ENCODE peak calls at places on chromosome 3, in eight cellular contexts. Q is stomach, G is vagina, J is heart left ventricle, K is uterus, L is A549, O is transverse colon, U is sigmoid colon. X is an unnamed sample.

GRCh38 chr3:101640256-101640655 is 36.7 kb downstream of the ZBTB11 start:
- DNase-seq in K (no peak), J (no peak), L (no peak), U (no peak), O (no peak), Q (no peak), G (no peak), X (no peak)

GRCh38 chr3:157336252-157337009 is 100.2 kb upstream of the PTX3 start:
- DNase-seq in K (no peak), L (peak), J (no peak), O (no peak), U (no peak), Q (no peak), G (no peak), X (no peak)

GRCh38 chr3:142180761-142181362 is 31.5 kb upstream of the TFDP2 start:
- DNase-seq in K (peak), L (peak), O (peak), U (no peak), J (no peak), G (no peak), Q (peak), X (no peak)

GRCh38 chr3:3772920-3773319 is 26.3 kb upstream of the LRRN1 start:
- DNase-seq in Q (no peak), L (no peak), J (no peak), G (no peak), O (no peak), K (no peak), U (no peak), X (no peak)

GRCh38 chr3:127457094-127457475 is 133.4 kb downstream of the TPRA1 start:
- DNase-seq in J (no peak), U (peak), L (no peak), O (peak), G (no peak), Q (peak), K (no peak), X (no peak)

GRCh38 chr3:45580142-45580541 is 14.4 kb upstream of the LIMD1 start:
- DNase-seq in Q (no peak), J (no peak), U (peak), K (no peak), G (no peak), L (no peak), O (no peak), X (no peak)

GRCh38 chr3:126373682-126374601 is 16.7 kb upstream of the KLF15 start:
- DNase-seq in K (no peak), G (no peak), Q (no peak), L (no peak), J (no peak), U (peak), O (no peak), X (peak)

GRCh38 chr3:128060473-128061381 is 8.5 kb downstream of the SEC61A1 start:
- DNase-seq in L (no peak), J (no peak), G (no peak), O (no peak), K (no peak), U (no peak), Q (no peak), X (no peak)

DNA sequence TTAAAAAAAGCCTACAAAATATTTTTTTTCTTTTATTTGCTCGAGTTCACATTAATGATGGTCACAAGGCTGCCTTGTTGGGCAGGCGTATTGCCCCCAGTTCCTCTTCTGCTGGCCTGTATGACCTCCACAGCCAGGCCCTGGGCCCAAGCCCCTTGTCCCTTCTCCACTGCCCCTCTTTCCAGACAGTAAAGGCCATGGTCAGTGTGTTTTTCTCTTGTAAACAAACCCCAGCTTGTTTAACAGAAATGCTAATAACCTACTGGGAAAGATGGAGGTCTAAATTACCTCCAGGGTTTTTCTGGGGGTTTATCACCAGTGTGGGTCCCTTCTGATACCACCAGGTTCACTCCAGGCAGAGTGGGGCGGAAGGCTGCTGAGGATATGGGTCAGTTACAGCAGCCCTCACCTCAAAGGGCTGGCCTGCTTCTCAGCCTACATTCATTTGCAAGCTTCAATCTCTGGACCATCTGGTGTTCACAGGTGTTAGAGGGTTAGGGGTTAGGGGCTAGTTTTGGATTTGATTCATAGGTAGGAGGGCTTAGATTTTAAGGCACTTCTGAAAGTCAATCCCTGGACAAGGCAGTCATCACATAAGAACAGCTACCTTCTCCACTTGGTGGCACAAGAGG is 2.0 kb upstream of the MANF start:
- DNase-seq in L (no peak), K (no peak), J (no peak), U (no peak), G (no peak), Q (no peak), O (no peak), X (peak)
- H3K4me3 ChIP-seq in L (no peak), K (no peak), J (no peak), U (no peak), G (no peak), Q (no peak), O (no peak), X (no peak)

GRCh38 chr3:51501833-51502561 is 2.2 kb upstream of the DCAF1 start:
- DNase-seq in O (peak), L (peak), Q (peak), U (peak), G (no peak), K (peak), J (peak), X (peak)

GRCh38 chr3:51502562-51502910 is 2.7 kb upstream of the DCAF1 start:
- DNase-seq in G (no peak), O (no peak), Q (no peak), L (no peak), J (no peak), K (no peak), U (no peak), X (no peak)

GRCh38 chr3:51500632-51501131 is 867 bp upstream of the DCAF1 start:
- DNase-seq in L (no peak), U (peak), O (peak), J (no peak), Q (no peak), G (no peak), K (peak), X (peak)

GRCh38 chr3:51503007-51503406 is 3.2 kb upstream of the DCAF1 start:
- DNase-seq in L (no peak), U (no peak), K (no peak), O (no peak), Q (no peak), J (no peak), G (no peak), X (no peak)

GRCh38 chr3:51498871-51499790 is 684 bp downstream of the DCAF1 start:
- DNase-seq in L (peak), O (peak), J (peak), U (peak), Q (peak), G (no peak), K (peak), X (peak)
- TF ChIP-seq POLR2A in L (no peak), O (peak), J (no peak), U (no peak), Q (no peak), G (no peak), K (no peak), X (peak)

GRCh38 chr3:86984271-86984670 is 6.7 kb downstream of the VGLL3 start:
- DNase-seq in G (no peak), U (no peak), J (no peak), O (no peak), L (no peak), Q (no peak), K (no peak), X (no peak)

GRCh38 chr3:86987421-86987715 is 3.6 kb downstream of the VGLL3 start:
- DNase-seq in G (no peak), J (no peak), O (no peak), L (no peak), U (no peak), K (no peak), Q (no peak), X (no peak)

GRCh38 chr3:86985427-86985826 is 5.5 kb downstream of the VGLL3 start:
- DNase-seq in K (no peak), Q (no peak), L (no peak), O (no peak), U (no peak), G (no peak), J (no peak), X (no peak)

GRCh38 chr3:86986666-86987420 is 4.1 kb downstream of the VGLL3 start:
- DNase-seq in J (no peak), O (no peak), L (no peak), Q (no peak), U (no peak), G (no peak), K (no peak), X (no peak)

GRCh38 chr3:86982883-86983282 is 8.1 kb downstream of the VGLL3 start:
- DNase-seq in O (no peak), K (no peak), G (no peak), Q (no peak), U (no peak), L (no peak), J (no peak), X (no peak)
- H3K4me3 ChIP-seq in O (no peak), K (no peak), G (no peak), Q (no peak), U (no peak), L (no peak), J (no peak), X (no peak)

GRCh38 chr3:14402304-14402811 is at the start of gene SLC6A6:
- DNase-seq in G (peak), U (peak), L (peak), J (peak), Q (peak), O (peak), K (peak), X (peak)
- TF ChIP-seq POLR2A in G (no peak), U (peak), L (peak), J (no peak), Q (no peak), O (peak), K (peak), X (peak)

GRCh38 chr3:32238816-32239637 is 547 bp downstream of the CMTM8 start:
- DNase-seq in U (no peak), K (no peak), J (peak), O (peak), G (no peak), Q (peak), L (peak), X (peak)

GRCh38 chr3:32237670-32238026 is 832 bp upstream of the CMTM8 start:
- DNase-seq in L (no peak), G (no peak), U (no peak), Q (no peak), O (no peak), J (no peak), K (no peak), X (no peak)

GRCh38 chr3:32238027-32238815 is at the start of gene CMTM8:
- DNase-seq in J (peak), G (no peak), Q (peak), O (peak), L (peak), K (peak), U (no peak), X (peak)

GRCh38 chr3:32241100-32241499 is 2.6 kb downstream of the CMTM8 start:
- DNase-seq in L (no peak), J (no peak), G (no peak), Q (no peak), O (no peak), U (no peak), K (no peak), X (no peak)

DNA sequence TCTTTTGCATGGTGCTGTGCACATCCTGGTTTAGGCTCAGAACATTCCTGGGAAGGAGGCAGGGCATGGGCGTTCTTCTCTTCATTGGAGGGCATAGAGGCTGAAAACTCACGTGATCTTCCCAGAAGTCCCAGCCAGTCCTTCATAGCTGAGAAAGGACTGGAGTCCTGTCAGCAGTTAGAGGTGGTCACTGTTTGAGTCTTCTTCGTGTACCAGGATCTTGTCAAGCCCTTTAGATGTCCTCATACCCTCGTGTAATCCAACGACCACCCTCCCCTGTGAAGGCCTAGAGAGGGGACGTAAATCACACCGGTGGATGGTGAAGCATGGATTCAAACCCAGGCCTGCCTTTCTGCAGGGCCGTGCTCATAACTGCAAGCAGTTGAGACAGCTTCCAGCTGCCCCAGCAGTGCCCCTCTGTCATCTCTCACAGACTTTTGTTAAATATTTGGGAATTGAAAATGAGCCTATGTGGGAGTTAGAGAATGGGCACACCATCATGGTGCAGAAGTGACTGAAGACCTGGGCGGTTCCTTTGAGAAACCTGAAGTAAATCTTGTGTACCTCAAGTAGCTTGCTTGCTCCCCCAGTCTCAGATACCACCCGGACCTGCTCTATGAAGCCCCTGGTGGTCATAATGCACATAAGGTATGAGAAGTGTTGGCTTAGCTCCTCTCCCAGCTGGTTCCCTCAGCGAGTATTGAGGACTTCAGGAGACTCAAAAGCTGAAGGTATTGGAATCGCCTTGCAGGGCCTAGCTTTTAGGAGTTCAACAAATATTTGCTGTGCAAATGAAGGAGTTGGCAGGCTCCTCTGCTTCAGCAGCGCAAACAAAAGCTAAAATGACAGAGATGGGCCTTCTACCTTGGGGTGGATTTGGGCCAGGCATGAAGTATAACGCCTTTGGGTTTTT is 1.4 kb downstream of the CMTM8 start:
- DNase-seq in O (peak), K (no peak), U (no peak), G (no peak), L (peak), Q (peak), J (no peak), X (peak)
- H3K4me3 ChIP-seq in O (peak), K (no peak), U (no peak), G (peak), L (peak), Q (peak), J (peak), X (peak)

X was measured in Peyer's patch.